ENCODE peak calls at places on chromosome 17, in ten cellular contexts. F, B, Q, P, X, Z, S, O, W and N are unnamed samples.

GRCh38 chr17:57338257-57338919 is 82.1 kb downstream of the MSI2 start:
- DNase-seq in F (no peak), B (no peak), Q (no peak), P (no peak), X (no peak), Z (no peak), S (no peak), O (no peak), W (no peak), N (no peak)

GRCh38 chr17:44940321-44940720 is 7.3 kb downstream of the KIF18B start:
- DNase-seq in F (peak; percentile 70), B (peak; percentile 49), Q (no peak), P (no peak), X (no peak), Z (peak; percentile 93), S (no peak), O (no peak), W (no peak), N (no peak)

GRCh38 chr17:35486920-35487727 is 38.6 kb upstream of the SLFN13 start:
- DNase-seq in F (peak; percentile 90), B (peak; percentile 73), Q (no peak), P (peak; percentile 58), X (no peak), Z (no peak), S (peak; percentile 43), O (peak; percentile 90), W (peak; percentile 61), N (peak; percentile 68)

GRCh38 chr17:38498353-38498752 is 70.1 kb downstream of the ARHGAP23 start:
- DNase-seq in F (no peak), B (no peak), Q (no peak), P (no peak), X (no peak), Z (no peak), S (no peak), O (no peak), W (no peak), N (no peak)

GRCh38 chr17:3978421-3979275 is 14.4 kb upstream of the ATP2A3 start:
- DNase-seq in F (peak; percentile 63), B (no peak), Q (no peak), P (peak; percentile 43), X (no peak), Z (peak; percentile 59), S (peak; percentile 67), O (no peak), W (peak; percentile 12), N (no peak)

GRCh38 chr17:82121246-82121645 is 23.2 kb upstream of the FASN start:
- DNase-seq in F (no peak), B (no peak), Q (no peak), P (no peak), X (no peak), Z (no peak), S (no peak), O (no peak), W (no peak), N (no peak)

GRCh38 chr17:57880086-57880456 is 30.2 kb upstream of the MRPS23 start:
- DNase-seq in F (no peak), B (peak; percentile 60), Q (no peak), P (no peak), X (no peak), Z (peak; percentile 63), S (no peak), O (no peak), W (no peak), N (no peak)

GRCh38 chr17:14069251-14069981 is at the start of gene COX10:
- DNase-seq in F (peak; percentile 86), B (peak; percentile 85), Q (peak; percentile 91), P (peak; percentile 70), X (peak; percentile 62), Z (peak; percentile 96), S (peak; percentile 88), O (peak; percentile 97), W (peak; percentile 94), N (peak; percentile 77)

GRCh38 chr17:27654136-27654535 is 23.1 kb downstream of the LGALS9 start:
- DNase-seq in F (no peak), B (no peak), Q (no peak), P (no peak), X (no peak), Z (no peak), S (no peak), O (no peak), W (no peak), N (no peak)

GRCh38 chr17:27651411-27652345 is 20.7 kb downstream of the LGALS9 start:
- DNase-seq in F (peak; percentile 62), B (peak; percentile 14), Q (peak; percentile 78), P (peak; percentile 43), X (no peak), Z (peak; percentile 61), S (peak; percentile 67), O (no peak), W (peak; percentile 62), N (peak; percentile 74)

GRCh38 chr17:27657620-27658019 is 26.6 kb downstream of the LGALS9 start:
- DNase-seq in F (peak; percentile 29), B (peak; percentile 7), Q (no peak), P (peak; percentile 18), X (no peak), Z (peak; percentile 40), S (no peak), O (no peak), W (peak; percentile 21), N (no peak)

GRCh38 chr17:27653572-27653971 is 22.6 kb downstream of the LGALS9 start:
- DNase-seq in F (no peak), B (no peak), Q (no peak), P (no peak), X (no peak), Z (no peak), S (no peak), O (no peak), W (no peak), N (no peak)

DNA sequence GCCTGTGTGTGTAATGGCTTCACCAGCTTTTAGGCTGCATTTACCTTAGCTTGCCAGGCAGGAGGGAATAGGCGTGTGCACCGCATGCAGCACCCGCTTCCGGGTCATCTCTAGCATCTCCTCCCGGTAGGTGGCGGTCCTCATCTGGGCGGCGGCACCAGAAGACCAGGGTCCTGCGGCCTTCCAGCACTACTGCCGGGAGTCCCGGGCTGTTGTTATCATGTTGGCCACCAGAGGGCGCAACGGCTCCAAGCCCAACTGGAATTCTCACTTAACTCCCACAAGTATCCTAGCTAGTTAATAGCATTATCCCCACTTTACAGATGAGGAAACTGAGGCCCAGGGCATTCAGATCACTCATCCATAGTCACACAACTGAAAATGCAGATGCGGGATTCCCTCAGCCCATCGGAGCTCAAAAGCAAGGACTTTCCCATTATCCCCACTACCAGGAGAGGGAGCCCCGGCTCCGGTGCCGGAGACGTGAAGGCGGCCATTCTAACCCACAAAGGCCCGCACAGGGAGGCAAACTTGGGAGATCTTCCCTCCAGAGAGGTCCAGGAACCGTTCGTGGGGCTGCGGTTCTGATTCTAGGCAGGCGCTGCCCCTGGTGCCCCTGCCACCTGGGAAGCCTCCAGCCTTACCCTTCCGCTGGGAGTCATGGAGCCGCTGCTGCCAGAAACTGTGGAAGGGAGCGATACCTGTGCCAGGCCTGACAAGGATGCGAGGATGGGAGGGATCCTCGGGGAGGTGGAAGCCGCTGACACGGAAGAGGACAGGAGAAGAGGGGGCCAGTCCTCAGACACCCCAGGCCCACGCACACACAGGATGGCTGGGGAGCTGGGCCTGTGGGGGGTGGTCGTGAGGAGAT is 23.9 kb downstream of the LGALS9 start:
- DNase-seq in F (peak; percentile 70), B (peak; percentile 47), Q (peak; percentile 78), P (peak; percentile 54), X (peak; percentile 23), Z (peak; percentile 70), S (peak; percentile 54), O (peak; percentile 91), W (peak; percentile 77), N (peak; percentile 49)
- TF ChIP-seq CTCF in F (peak; percentile 87), B (peak; percentile 74), Q (peak; percentile 95), P (peak; percentile 79), X (peak; percentile 92), Z (peak; percentile 97), S (peak; percentile 96), O (peak; percentile 96), W (peak; percentile 98), N (peak; percentile 97)

DNA sequence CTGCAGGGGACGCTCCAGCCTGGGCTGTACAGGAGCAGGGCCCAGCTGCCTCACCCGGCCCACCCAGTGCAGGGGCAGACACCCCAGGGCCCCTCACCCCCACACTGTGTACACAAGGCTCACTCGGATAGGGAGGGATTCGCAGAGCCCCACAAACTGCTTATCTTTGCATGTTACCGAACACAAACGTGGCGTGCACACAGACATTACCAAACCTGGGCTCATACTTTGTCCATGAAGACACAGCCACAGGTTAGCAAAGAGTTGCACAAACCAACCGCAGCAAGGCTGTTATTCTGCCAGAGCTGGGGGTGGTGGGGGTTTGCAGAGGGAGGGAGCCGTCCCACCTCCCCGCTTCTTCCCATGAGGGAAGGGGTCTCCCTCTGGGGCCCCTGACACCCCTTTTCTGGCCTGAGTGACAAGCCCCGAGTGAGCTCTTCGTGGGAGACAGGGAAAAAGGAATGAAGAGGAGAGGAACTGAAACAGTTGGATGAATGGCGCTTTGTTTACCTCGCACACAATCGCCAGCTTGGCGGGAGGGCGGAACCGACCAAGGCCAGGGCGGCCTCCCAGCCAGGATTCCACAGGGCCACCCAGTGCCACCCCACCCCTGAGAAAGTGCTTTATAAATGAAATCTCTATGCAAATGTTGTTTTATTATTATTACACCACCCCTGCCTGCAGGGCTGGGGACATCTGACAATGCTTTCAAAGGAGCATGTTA is 434 bp upstream of the CPSF4L start:
- DNase-seq in F (no peak), B (peak; percentile 71), Q (peak; percentile 79), P (no peak), X (no peak), Z (no peak), S (no peak), O (peak; percentile 72), W (peak; percentile 75), N (no peak)
- H3K27ac ChIP-seq in F (no peak overlapping the region), B (peak overlapping the region; percentile 35), Q (peak overlapping the region; percentile 70), P (no peak overlapping the region), X (no peak overlapping the region), Z (no peak overlapping the region), S (no peak overlapping the region), O (no peak overlapping the region), W (peak overlapping the region; percentile 57), N (no peak overlapping the region)

GRCh38 chr17:72720494-72720825 is 372.0 kb downstream of the SLC39A11 start:
- DNase-seq in F (no peak), B (no peak), Q (no peak), P (no peak), X (no peak), Z (no peak), S (no peak), O (no peak), W (no peak), N (no peak)

GRCh38 chr17:72724375-72724774 is 368.1 kb downstream of the SLC39A11 start:
- DNase-seq in F (no peak), B (peak; percentile 64), Q (no peak), P (no peak), X (no peak), Z (peak; percentile 76), S (no peak), O (no peak), W (no peak), N (no peak)

GRCh38 chr17:72730091-72730490 is 362.4 kb downstream of the SLC39A11 start:
- DNase-seq in F (peak; percentile 74), B (no peak), Q (no peak), P (peak; percentile 77), X (no peak), Z (no peak), S (no peak), O (no peak), W (no peak), N (no peak)

GRCh38 chr17:72726936-72727335 is 365.6 kb downstream of the SLC39A11 start:
- DNase-seq in F (no peak), B (peak; percentile 51), Q (no peak), P (peak; percentile 34), X (no peak), Z (peak; percentile 69), S (no peak), O (no peak), W (no peak), N (peak; percentile 14)

GRCh38 chr17:72725432-72726068 is 366.9 kb downstream of the SLC39A11 start:
- DNase-seq in F (peak; percentile 69), B (peak; percentile 56), Q (peak; percentile 78), P (peak; percentile 57), X (no peak), Z (peak; percentile 88), S (peak; percentile 23), O (peak; percentile 87), W (peak; percentile 69), N (peak; percentile 40)
- TF ChIP-seq CTCF in F (peak; percentile 96), B (peak; percentile 87), Q (peak; percentile 88), P (peak; percentile 88), X (peak; percentile 71), Z (peak; percentile 99), S (peak; percentile 79), O (peak; percentile 77), W (peak; percentile 85), N (peak; percentile 90)

DNA sequence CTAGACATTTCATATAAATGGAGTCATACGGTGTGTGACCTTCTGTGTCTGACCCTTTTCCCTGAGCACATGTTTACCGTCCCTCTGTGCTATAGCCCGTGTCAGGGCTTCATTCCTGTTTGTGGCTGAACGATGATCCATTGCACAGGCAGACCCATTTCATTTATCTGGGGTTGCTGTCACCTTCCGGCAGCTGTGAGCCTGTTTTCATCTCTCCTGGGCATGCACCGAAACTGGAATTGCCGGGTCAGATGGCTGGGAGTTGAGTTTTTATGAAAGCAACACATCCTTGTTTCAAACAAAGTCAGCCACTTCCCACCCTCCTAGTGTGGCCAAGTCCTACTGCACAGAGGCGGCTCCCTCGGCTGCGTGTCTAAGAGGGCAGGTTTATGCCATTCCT is 25.5 kb downstream of the BAIAP2 start:
- DNase-seq in F (no peak), B (no peak), Q (no peak), P (no peak), X (no peak), Z (no peak), S (no peak), O (no peak), W (no peak), N (no peak)
- H3K27ac ChIP-seq in F (no peak overlapping the region), B (no peak overlapping the region), Q (no peak overlapping the region), P (no peak overlapping the region), X (no peak overlapping the region), Z (no peak overlapping the region), S (no peak overlapping the region), O (no peak overlapping the region), W (no peak overlapping the region), N (no peak overlapping the region)